ENCODE peak calls at places on chromosome 21, in nine cellular contexts. H, X, O, L, I, R, K, A and V are unnamed samples.

GRCh38 chr21:35234725-35235124 is 185.6 kb upstream of the RUNX1 start:
- ATAC-seq in H (no peak), X (no peak), O (no peak), L (no peak), I (no peak), R (peak; percentile 63), K (no peak), A (no peak), V (no peak)

GRCh38 chr21:22898061-22898460 is 1899.9 kb downstream of the NCAM2 start:
- ATAC-seq in H (no peak), X (no peak), O (no peak), L (no peak), I (no peak), R (no peak), K (no peak), A (no peak), V (no peak)

GRCh38 chr21:39439232-39439631 is 6.3 kb downstream of the LCA5L start:
- ATAC-seq in H (no peak), X (no peak), O (no peak), L (no peak), I (no peak), R (no peak), K (no peak), A (no peak), V (no peak)

GRCh38 chr21:14547834-14548513 is 1.9 kb upstream of the SAMSN1 start:
- ATAC-seq in H (no peak), X (no peak), O (no peak), L (no peak), I (no peak), R (peak; percentile 40), K (no peak), A (no peak), V (no peak)

GRCh38 chr21:43893536-43894205 is 28.6 kb downstream of the AGPAT3 start:
- ATAC-seq in H (no peak), X (peak; percentile 71), O (no peak), L (no peak), I (peak; percentile 77), R (peak; percentile 80), K (peak; percentile 72), A (no peak), V (no peak)

GRCh38 chr21:28104346-28104745 is 888.3 kb downstream of the LTN1 start:
- ATAC-seq in H (no peak), X (no peak), O (peak; percentile 64), L (no peak), I (no peak), R (no peak), K (no peak), A (no peak), V (no peak)

GRCh38 chr21:40923914-40924313 is 77.0 kb upstream of the DSCAM start:
- ATAC-seq in H (no peak), X (no peak), O (no peak), L (no peak), I (no peak), R (no peak), K (no peak), A (no peak), V (no peak)

GRCh38 chr21:17461014-17461413 is 51.8 kb upstream of the CXADR start:
- ATAC-seq in H (no peak), X (peak; percentile 39), O (peak; percentile 93), L (peak; percentile 70), I (no peak), R (no peak), K (peak; percentile 72), A (no peak), V (peak; percentile 71)

GRCh38 chr21:38970765-38971164 is 165.0 kb downstream of the ETS2 start:
- ATAC-seq in H (no peak), X (no peak), O (no peak), L (no peak), I (no peak), R (no peak), K (no peak), A (no peak), V (no peak)

GRCh38 chr21:35340273-35340672 is 291.2 kb upstream of the RUNX1 start:
- ATAC-seq in H (peak; percentile 86), X (peak; percentile 86), O (no peak), L (no peak), I (peak; percentile 47), R (no peak), K (no peak), A (no peak), V (no peak)

GRCh38 chr21:35426484-35426883 is 377.4 kb upstream of the RUNX1 start:
- ATAC-seq in H (no peak), X (no peak), O (no peak), L (no peak), I (no peak), R (no peak), K (no peak), A (no peak), V (no peak)

GRCh38 chr21:32456497-32456918 is 44.0 kb downstream of the EVA1C start:
- ATAC-seq in H (peak; percentile 41), X (no peak), O (peak; percentile 76), L (peak; percentile 78), I (no peak), R (no peak), K (peak; percentile 46), A (peak; percentile 38), V (peak; percentile 87)

GRCh38 chr21:31030367-31031106 is 7.7 kb downstream of the KRTAP19-8 start:
- ATAC-seq in H (no peak), X (no peak), O (no peak), L (no peak), I (no peak), R (peak; percentile 86), K (no peak), A (no peak), V (no peak)

GRCh38 chr21:34871026-34871908 is 177.8 kb downstream of the RUNX1 start:
- ATAC-seq in H (no peak), X (no peak), O (no peak), L (no peak), I (peak; percentile 31), R (no peak), K (no peak), A (no peak), V (no peak)

DNA sequence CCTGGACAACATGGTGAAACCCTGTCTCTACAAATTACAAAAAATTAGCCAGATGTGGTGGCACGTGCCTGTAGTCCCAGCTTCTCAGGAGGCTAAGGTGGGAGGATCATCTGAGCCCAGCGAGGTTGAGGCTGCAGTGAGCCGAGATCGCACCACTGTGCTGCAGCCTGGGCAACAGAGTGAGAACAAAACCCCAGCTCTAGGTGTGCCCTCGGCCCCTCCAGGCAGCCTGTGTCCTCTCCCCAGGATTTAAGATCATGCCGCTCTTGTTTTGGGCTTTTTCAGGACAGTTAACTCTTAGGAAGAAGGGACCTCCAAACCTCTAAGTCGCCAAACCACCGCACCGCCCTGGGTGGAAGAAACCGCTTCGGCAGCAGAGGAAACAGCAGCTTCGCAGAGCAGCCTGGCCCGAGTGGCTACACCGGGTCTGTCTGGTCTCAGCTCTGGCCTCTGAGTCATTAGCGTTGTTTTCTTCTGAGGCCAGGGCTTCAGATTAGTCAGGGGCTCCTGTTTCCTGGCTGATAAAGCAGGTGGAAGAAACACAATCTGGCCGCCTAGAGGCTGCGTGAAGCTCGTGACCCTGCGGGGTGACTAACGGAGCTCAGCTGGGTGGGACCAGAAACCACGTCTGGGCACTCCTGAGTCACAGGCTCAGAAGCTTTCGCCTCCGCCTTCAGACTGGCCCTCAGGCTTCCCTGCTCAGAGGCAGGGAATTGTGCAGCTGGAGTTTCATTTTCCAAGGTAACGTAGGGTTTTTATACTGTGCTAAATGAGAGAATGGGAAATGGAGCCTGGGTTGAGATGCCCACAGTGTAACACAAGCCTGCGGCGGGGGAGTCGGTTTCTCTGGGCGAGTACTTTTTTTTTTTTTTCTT is 44.7 kb downstream of the CHAF1B start:
- ATAC-seq in H (peak; percentile 97), X (peak; percentile 90), O (peak; percentile 88), L (peak; percentile 96), I (peak; percentile 97), R (peak; percentile 95), K (peak; percentile 94), A (peak; percentile 80), V (peak; percentile 97)
- TF ChIP-seq POLR2A in H (no peak), X (peak; percentile 50), O (peak; percentile 71), L (peak; percentile 90), I (no peak), R (peak; percentile 76), K (peak; percentile 82), A (peak; percentile 79), V (no peak)

GRCh38 chr21:42513985-42514882 is 582 bp downstream of the SLC37A1 start:
- ATAC-seq in H (peak; percentile 51), X (peak; percentile 88), O (no peak), L (peak; percentile 53), I (peak; percentile 49), R (peak; percentile 84), K (peak; percentile 68), A (peak; percentile 71), V (peak; percentile 72)
- TF ChIP-seq POLR2A in H (no peak), X (peak; percentile 65), O (no peak), L (no peak), I (no peak), R (peak; percentile 80), K (peak; percentile 70), A (peak; percentile 55), V (peak; percentile 31)

DNA sequence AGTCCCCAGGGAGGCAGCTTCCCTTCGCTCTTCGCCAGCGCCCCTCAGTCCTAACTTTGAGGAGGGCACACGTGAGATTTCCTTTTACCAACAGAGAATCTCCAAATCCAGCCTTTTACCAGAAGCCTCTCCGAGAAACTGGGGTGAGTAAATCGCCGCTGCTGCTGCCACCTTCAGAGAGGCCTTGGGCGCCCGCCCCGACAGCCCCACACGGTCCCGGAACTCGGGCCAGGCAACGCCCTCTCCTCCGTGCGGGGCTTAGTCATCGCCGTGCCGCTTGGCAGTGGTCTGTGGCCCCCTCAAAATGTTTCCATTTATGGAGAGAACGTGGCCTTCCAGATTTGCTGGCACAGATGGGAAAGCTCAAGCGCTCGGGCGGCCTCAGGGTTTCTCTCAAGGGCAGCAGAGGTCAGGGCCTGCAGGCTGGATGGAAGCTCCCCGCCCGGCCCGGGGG is 41.4 kb upstream of the COL6A2 start:
- ATAC-seq in H (no peak), X (no peak), O (peak; percentile 62), L (peak; percentile 80), I (no peak), R (no peak), K (peak; percentile 93), A (peak; percentile 55), V (peak; percentile 92)
- TF ChIP-seq POLR2A in H (no peak), X (no peak), O (peak; percentile 33), L (peak; percentile 77), I (no peak), R (no peak), K (no peak), A (no peak), V (peak; percentile 70)

GRCh38 chr21:46187251-46187650 is 3.0 kb upstream of the SPATC1L start:
- ATAC-seq in H (no peak), X (no peak), O (no peak), L (no peak), I (no peak), R (no peak), K (no peak), A (no peak), V (no peak)

GRCh38 chr21:46187814-46188213 is 3.6 kb upstream of the SPATC1L start:
- ATAC-seq in H (no peak), X (no peak), O (no peak), L (no peak), I (no peak), R (no peak), K (no peak), A (no peak), V (no peak)

GRCh38 chr21:46189213-46189958 is 5.1 kb upstream of the SPATC1L start:
- ATAC-seq in H (no peak), X (no peak), O (no peak), L (no peak), I (peak; percentile 14), R (no peak), K (no peak), A (no peak), V (no peak)

GRCh38 chr21:46189959-46190490 is 5.8 kb upstream of the SPATC1L start:
- ATAC-seq in H (no peak), X (no peak), O (no peak), L (no peak), I (no peak), R (no peak), K (no peak), A (no peak), V (no peak)

GRCh38 chr21:46188226-46189212 is 4.3 kb upstream of the SPATC1L start:
- ATAC-seq in H (peak; percentile 96), X (peak; percentile 46), O (peak; percentile 81), L (no peak), I (peak; percentile 80), R (no peak), K (peak; percentile 11), A (no peak), V (peak; percentile 70)
- TF ChIP-seq POLR2A in H (no peak), X (no peak), O (peak; percentile 43), L (no peak), I (no peak), R (no peak), K (peak; percentile 18), A (no peak), V (no peak)